ENCODE peak calls at places on chromosomes 2 and 18, in six cellular contexts. R, P, G, B, K and U are unnamed samples.

GRCh38 chr2:174581543-174581942 is 16.1 kb downstream of the WIPF1 start:
- DNase-seq in G (no peak), B (no peak), R (no peak), K (no peak), P (no peak), U (no peak)

GRCh38 chr18:8554354-8554753 is 54.9 kb upstream of the RAB12 start:
- DNase-seq in K (no peak), P (no peak), G (no peak), R (no peak), B (no peak), U (no peak)

GRCh38 chr18:56028514-56028913 is 440.5 kb upstream of the TCF4 start:
- DNase-seq in P (no peak), R (no peak), G (no peak), B (no peak), K (no peak), U (no peak)

GRCh38 chr2:237290249-237290648 is 123.7 kb downstream of the COL6A3 start:
- DNase-seq in R (peak; percentile 91), G (no peak), K (no peak), P (no peak), B (peak; percentile 94), U (peak; percentile 90)

GRCh38 chr2:188678921-188679320 is 295.3 kb upstream of the COL3A1 start:
- DNase-seq in P (no peak), K (no peak), R (no peak), B (no peak), G (no peak), U (no peak)

GRCh38 chr2:168767258-168767657 is 35.2 kb upstream of the NOSTRIN start:
- DNase-seq in B (no peak), P (no peak), R (no peak), K (no peak), G (no peak), U (no peak)

GRCh38 chr18:74184875-74185274 is 36.6 kb downstream of the TIMM21 start:
- DNase-seq in B (no peak), K (no peak), R (no peak), G (no peak), P (no peak), U (no peak)

GRCh38 chr2:144249035-144249637 is 270.8 kb downstream of the ZEB2 start:
- DNase-seq in K (no peak), G (no peak), B (no peak), P (no peak), R (no peak), U (no peak)

GRCh38 chr18:47215554-47216138 is 35.8 kb downstream of the SKOR2 start:
- DNase-seq in G (no peak), R (no peak), P (peak; percentile 23), B (no peak), K (no peak), U (no peak)

GRCh38 chr2:212073360-212073759 is 465.2 kb downstream of the ERBB4 start:
- DNase-seq in B (no peak), G (no peak), P (no peak), K (no peak), R (no peak), U (no peak)

GRCh38 chr2:43129676-43130547 is 96.5 kb downstream of the ZFP36L2 start:
- DNase-seq in B (no peak), K (no peak), R (no peak), P (no peak), G (peak; percentile 59), U (no peak)